ENCODE peak calls at places on chromosomes 3 and 15, in nine cellular contexts. One of them, this sample, is unnamed. For H3K36me3, the result is how much of the 10 kb centered on the place peaks cover.

GRCh38 chr3:127771746-127772145 is 50.6 kb downstream of the MGLL start:
- DNase-seq in BJ: no peak
- DNase-seq in endodermal cell: no peak
- DNase-seq in uterus: no peak
- DNase-seq in neural progenitor cell: no peak
- DNase-seq in mammary epithelial cell: no peak
- DNase-seq in K562: no peak
- DNase-seq in PC-9: no peak
- DNase-seq in kidney: no peak
- DNase-seq in this sample: no peak

GRCh38 chr15:38002883-38003477 is 68.5 kb downstream of the TMCO5A start:
- DNase-seq in BJ: no peak
- DNase-seq in endodermal cell: peak
- DNase-seq in uterus: no peak
- DNase-seq in neural progenitor cell: peak
- DNase-seq in mammary epithelial cell: peak
- DNase-seq in K562: peak
- DNase-seq in PC-9: peak
- DNase-seq in kidney: no peak
- DNase-seq in this sample: peak

GRCh38 chr15:98562361-98562791 is 86.0 kb upstream of the IGF1R start:
- DNase-seq in BJ: no peak
- DNase-seq in endodermal cell: peak
- DNase-seq in uterus: no peak
- DNase-seq in neural progenitor cell: no peak
- DNase-seq in mammary epithelial cell: peak
- DNase-seq in K562: no peak
- DNase-seq in PC-9: peak
- DNase-seq in kidney: no peak
- DNase-seq in this sample: no peak

GRCh38 chr3:5012398-5012797 is 33.2 kb downstream of the BHLHE40 start:
- DNase-seq in BJ: no peak
- DNase-seq in endodermal cell: peak
- DNase-seq in uterus: no peak
- DNase-seq in neural progenitor cell: no peak
- DNase-seq in mammary epithelial cell: no peak
- DNase-seq in K562: peak
- DNase-seq in PC-9: no peak
- DNase-seq in kidney: no peak
- DNase-seq in this sample: no peak

GRCh38 chr15:48233246-48233645 is 27.1 kb downstream of the SLC12A1 start:
- DNase-seq in BJ: no peak
- DNase-seq in endodermal cell: no peak
- DNase-seq in uterus: no peak
- DNase-seq in neural progenitor cell: no peak
- DNase-seq in mammary epithelial cell: no peak
- DNase-seq in K562: no peak
- DNase-seq in PC-9: no peak
- DNase-seq in kidney: no peak
- DNase-seq in this sample: no peak

GRCh38 chr15:41115652-41116115 is 396 bp downstream of the INO80 start:
- DNase-seq in BJ: no peak
- DNase-seq in endodermal cell: peak
- DNase-seq in uterus: peak
- DNase-seq in neural progenitor cell: peak
- DNase-seq in mammary epithelial cell: peak
- DNase-seq in K562: peak
- DNase-seq in PC-9: peak
- DNase-seq in kidney: peak
- DNase-seq in this sample: peak

GRCh38 chr15:50890751-50891150 is 17.7 kb upstream of the AP4E1 start:
- DNase-seq in BJ: no peak
- DNase-seq in endodermal cell: no peak
- DNase-seq in uterus: no peak
- DNase-seq in neural progenitor cell: no peak
- DNase-seq in mammary epithelial cell: no peak
- DNase-seq in K562: no peak
- DNase-seq in PC-9: no peak
- DNase-seq in kidney: no peak
- DNase-seq in this sample: no peak

GRCh38 chr3:185399629-185400339 is 36.8 kb downstream of the MAP3K13 start:
- DNase-seq in BJ: no peak
- DNase-seq in endodermal cell: no peak
- DNase-seq in uterus: no peak
- DNase-seq in neural progenitor cell: no peak
- DNase-seq in mammary epithelial cell: no peak
- DNase-seq in K562: no peak
- DNase-seq in PC-9: no peak
- DNase-seq in kidney: no peak
- DNase-seq in this sample: no peak

GRCh38 chr3:125322166-125322565 is 53.0 kb downstream of the ZNF148 start:
- DNase-seq in BJ: peak
- DNase-seq in endodermal cell: no peak
- DNase-seq in uterus: no peak
- DNase-seq in neural progenitor cell: no peak
- DNase-seq in mammary epithelial cell: peak
- DNase-seq in K562: no peak
- DNase-seq in PC-9: no peak
- DNase-seq in kidney: no peak
- DNase-seq in this sample: peak

GRCh38 chr3:13399603-13400002 is 20.5 kb downstream of the NUP210 start:
- DNase-seq in BJ: no peak
- DNase-seq in endodermal cell: no peak
- DNase-seq in uterus: no peak
- DNase-seq in neural progenitor cell: no peak
- DNase-seq in mammary epithelial cell: no peak
- DNase-seq in K562: no peak
- DNase-seq in PC-9: no peak
- DNase-seq in kidney: no peak
- DNase-seq in this sample: no peak

GRCh38 chr3:13394363-13394762 is 25.8 kb downstream of the NUP210 start:
- DNase-seq in BJ: no peak
- DNase-seq in endodermal cell: no peak
- DNase-seq in uterus: no peak
- DNase-seq in neural progenitor cell: no peak
- DNase-seq in mammary epithelial cell: no peak
- DNase-seq in K562: no peak
- DNase-seq in PC-9: no peak
- DNase-seq in kidney: no peak
- DNase-seq in this sample: no peak

GRCh38 chr3:13400114-13400696 is 19.9 kb downstream of the NUP210 start:
- DNase-seq in BJ: no peak
- DNase-seq in endodermal cell: no peak
- DNase-seq in uterus: no peak
- DNase-seq in neural progenitor cell: no peak
- DNase-seq in mammary epithelial cell: no peak
- DNase-seq in K562: no peak
- DNase-seq in PC-9: no peak
- DNase-seq in kidney: no peak
- DNase-seq in this sample: no peak

GRCh38 chr3:13393427-13394360 is 26.4 kb downstream of the NUP210 start:
- DNase-seq in BJ: no peak
- DNase-seq in endodermal cell: no peak
- DNase-seq in uterus: no peak
- DNase-seq in neural progenitor cell: no peak
- DNase-seq in mammary epithelial cell: no peak
- DNase-seq in K562: no peak
- DNase-seq in PC-9: no peak
- DNase-seq in kidney: peak
- DNase-seq in this sample: no peak

GRCh38 chr3:13397316-13397715 is 22.8 kb downstream of the NUP210 start:
- DNase-seq in BJ: no peak
- DNase-seq in endodermal cell: no peak
- DNase-seq in uterus: no peak
- DNase-seq in neural progenitor cell: no peak
- DNase-seq in mammary epithelial cell: no peak
- DNase-seq in K562: no peak
- DNase-seq in PC-9: no peak
- DNase-seq in kidney: no peak
- DNase-seq in this sample: no peak
- H3K36me3 ChIP-seq in BJ: under half
- H3K36me3 ChIP-seq in endodermal cell: under half
- H3K36me3 ChIP-seq in uterus: under half
- H3K36me3 ChIP-seq in neural progenitor cell: under half
- H3K36me3 ChIP-seq in mammary epithelial cell: under half
- H3K36me3 ChIP-seq in K562: half or more
- H3K36me3 ChIP-seq in PC-9: under half
- H3K36me3 ChIP-seq in kidney: under half
- H3K36me3 ChIP-seq in this sample: half or more

DNA sequence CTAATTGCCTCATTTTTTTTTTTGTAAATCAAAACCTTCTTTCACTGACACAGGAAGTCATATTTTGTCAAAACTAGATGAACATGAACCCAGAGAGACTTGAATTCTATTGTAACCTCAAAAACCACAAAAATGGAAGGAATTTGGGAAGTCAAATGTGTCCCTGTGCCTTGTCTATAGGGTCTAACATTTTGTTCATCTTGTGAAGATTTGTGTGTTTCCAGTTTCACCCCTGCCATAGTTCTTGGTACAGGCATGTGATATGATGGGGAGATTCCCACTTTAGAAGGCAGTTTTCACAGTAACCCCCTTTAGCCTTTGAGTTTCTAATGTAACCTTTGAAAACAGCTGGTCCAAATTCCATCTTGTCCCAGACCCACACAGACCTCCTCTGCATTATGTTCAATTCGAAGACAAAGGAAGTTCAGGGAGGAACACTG is 318.5 kb upstream of the ADAMTS9 start:
- DNase-seq in BJ: peak
- DNase-seq in endodermal cell: no peak
- DNase-seq in uterus: no peak
- DNase-seq in neural progenitor cell: no peak
- DNase-seq in mammary epithelial cell: peak
- DNase-seq in K562: no peak
- DNase-seq in PC-9: peak
- DNase-seq in kidney: no peak
- DNase-seq in this sample: no peak
- H3K4me3 ChIP-seq in BJ: no peak
- H3K4me3 ChIP-seq in endodermal cell: no peak
- H3K4me3 ChIP-seq in uterus: no peak
- H3K4me3 ChIP-seq in neural progenitor cell: no peak
- H3K4me3 ChIP-seq in mammary epithelial cell: peak
- H3K4me3 ChIP-seq in K562: no peak
- H3K4me3 ChIP-seq in PC-9: no peak
- H3K4me3 ChIP-seq in kidney: no peak
- H3K4me3 ChIP-seq in this sample: no peak

GRCh38 chr3:97823081-97823480 is 1.3 kb downstream of the CRYBG3 start:
- DNase-seq in BJ: no peak
- DNase-seq in endodermal cell: no peak
- DNase-seq in uterus: no peak
- DNase-seq in neural progenitor cell: no peak
- DNase-seq in mammary epithelial cell: no peak
- DNase-seq in K562: no peak
- DNase-seq in PC-9: no peak
- DNase-seq in kidney: no peak
- DNase-seq in this sample: no peak

GRCh38 chr3:97821413-97821809 is 400 bp upstream of the CRYBG3 start:
- DNase-seq in BJ: no peak
- DNase-seq in endodermal cell: peak
- DNase-seq in uterus: peak
- DNase-seq in neural progenitor cell: no peak
- DNase-seq in mammary epithelial cell: no peak
- DNase-seq in K562: no peak
- DNase-seq in PC-9: peak
- DNase-seq in kidney: peak
- DNase-seq in this sample: peak

GRCh38 chr3:97823503-97824004 is 1.7 kb downstream of the CRYBG3 start:
- DNase-seq in BJ: no peak
- DNase-seq in endodermal cell: no peak
- DNase-seq in uterus: no peak
- DNase-seq in neural progenitor cell: no peak
- DNase-seq in mammary epithelial cell: no peak
- DNase-seq in K562: no peak
- DNase-seq in PC-9: no peak
- DNase-seq in kidney: no peak
- DNase-seq in this sample: no peak

GRCh38 chr3:97820780-97821179 is 1.0 kb upstream of the CRYBG3 start:
- DNase-seq in BJ: no peak
- DNase-seq in endodermal cell: no peak
- DNase-seq in uterus: no peak
- DNase-seq in neural progenitor cell: no peak
- DNase-seq in mammary epithelial cell: no peak
- DNase-seq in K562: peak
- DNase-seq in PC-9: no peak
- DNase-seq in kidney: no peak
- DNase-seq in this sample: peak

GRCh38 chr3:97821810-97822775 is at the start of gene CRYBG3:
- DNase-seq in BJ: peak
- DNase-seq in endodermal cell: peak
- DNase-seq in uterus: peak
- DNase-seq in neural progenitor cell: peak
- DNase-seq in mammary epithelial cell: peak
- DNase-seq in K562: peak
- DNase-seq in PC-9: peak
- DNase-seq in kidney: peak
- DNase-seq in this sample: peak
- TF ChIP-seq CTCF in BJ: peak
- TF ChIP-seq CTCF in endodermal cell: peak
- TF ChIP-seq CTCF in uterus: peak
- TF ChIP-seq CTCF in neural progenitor cell: peak
- TF ChIP-seq CTCF in mammary epithelial cell: no peak
- TF ChIP-seq CTCF in K562: no peak
- TF ChIP-seq CTCF in PC-9: peak
- TF ChIP-seq CTCF in kidney: peak
- TF ChIP-seq CTCF in this sample: peak

GRCh38 chr3:10285742-10286524 is 6.8 kb downstream of the GHRL start:
- DNase-seq in BJ: no peak
- DNase-seq in endodermal cell: no peak
- DNase-seq in uterus: no peak
- DNase-seq in neural progenitor cell: no peak
- DNase-seq in mammary epithelial cell: no peak
- DNase-seq in K562: no peak
- DNase-seq in PC-9: no peak
- DNase-seq in kidney: no peak
- DNase-seq in this sample: no peak
- H3K36me3 ChIP-seq in BJ: under half
- H3K36me3 ChIP-seq in endodermal cell: under half
- H3K36me3 ChIP-seq in uterus: under half
- H3K36me3 ChIP-seq in neural progenitor cell: under half
- H3K36me3 ChIP-seq in mammary epithelial cell: under half
- H3K36me3 ChIP-seq in K562: under half
- H3K36me3 ChIP-seq in PC-9: under half
- H3K36me3 ChIP-seq in kidney: under half
- H3K36me3 ChIP-seq in this sample: under half